ENCODE peak calls at places on chromosomes 4 and X, in nine cellular contexts. C is pancreas, K is psoas muscle, D is K562, Z is HepG2, H is ovary, B is tibial artery, E is IMR-90, J is colonic mucosa. F is an unnamed sample.

GRCh38 chr4:15779336-15779735 is 1.2 kb downstream of the CD38 start:
- DNase-seq in C (no peak), K (peak; percentile 69), D (no peak), Z (peak; percentile 46), H (no peak), B (peak; percentile 75), E (peak; percentile 53), J (peak; percentile 56), F (no peak)

GRCh38 chrX:9708086-9708485 is 57.6 kb downstream of the GPR143 start:
- DNase-seq in C (no peak), K (no peak), D (no peak), Z (no peak), H (no peak), B (no peak), E (no peak), J (no peak), F (no peak)

GRCh38 chr4:78518551-78518950 is 33.0 kb upstream of the ANXA3 start:
- DNase-seq in C (no peak), K (no peak), D (no peak), Z (no peak), H (no peak), B (no peak), E (no peak), J (no peak), F (no peak)

GRCh38 chr4:88975925-88976511 is 81.0 kb downstream of the FAM13A start:
- DNase-seq in C (no peak), K (no peak), D (no peak), Z (no peak), H (no peak), B (no peak), E (no peak), J (no peak), F (no peak)

GRCh38 chrX:6095469-6095868 is 133.2 kb downstream of the NLGN4X start:
- DNase-seq in C (no peak), K (no peak), D (no peak), Z (no peak), H (no peak), B (no peak), E (no peak), J (no peak), F (peak; percentile 1)

GRCh38 chrX:83845397-83845796 is 15.5 kb upstream of the CYLC1 start:
- DNase-seq in C (no peak), K (no peak), D (peak; percentile 11), Z (peak; percentile 18), H (no peak), B (no peak), E (peak; percentile 22), J (no peak), F (peak; percentile 10)

GRCh38 chr4:118337954-118338353 is 14.8 kb downstream of the PRSS12 start:
- DNase-seq in C (no peak), K (no peak), D (no peak), Z (no peak), H (no peak), B (no peak), E (peak; percentile 36), J (no peak), F (no peak)

GRCh38 chr4:114815760-114816159 is 217.2 kb downstream of the UGT8 start:
- DNase-seq in C (no peak), K (no peak), D (no peak), Z (no peak), H (no peak), B (no peak), E (no peak), J (no peak), F (no peak)

GRCh38 chrX:150084474-150085229 is 146.4 kb upstream of the EOLA2 start:
- DNase-seq in C (no peak), K (no peak), D (no peak), Z (no peak), H (no peak), B (no peak), E (peak; percentile 77), J (no peak), F (no peak)

GRCh38 chr4:23981328-23981727 is 91.5 kb upstream of the PPARGC1A start:
- DNase-seq in C (no peak), K (no peak), D (no peak), Z (no peak), H (no peak), B (no peak), E (peak; percentile 55), J (no peak), F (no peak)

GRCh38 chrX:12974217-12974796 is 603 bp upstream of the TMSB4X start:
- DNase-seq in C (peak; percentile 58), K (peak; percentile 76), D (peak; percentile 62), Z (no peak), H (peak; percentile 70), B (peak; percentile 83), E (peak; percentile 54), J (peak; percentile 73), F (no peak)

GRCh38 chr4:43763029-43763610 is 685.5 kb downstream of the KCTD8 start:
- DNase-seq in C (no peak), K (no peak), D (no peak), Z (no peak), H (no peak), B (no peak), E (no peak), J (no peak), F (no peak)

GRCh38 chr4:1711055-1711905 is 839 bp downstream of the SLBP start:
- DNase-seq in C (peak; percentile 86), K (peak; percentile 77), D (peak; percentile 35), Z (no peak), H (peak; percentile 61), B (peak; percentile 85), E (peak; percentile 55), J (peak; percentile 79), F (no peak)

GRCh38 chr4:168604496-168605373 is 107.9 kb downstream of the PALLD start:
- DNase-seq in C (no peak), K (no peak), D (no peak), Z (no peak), H (no peak), B (no peak), E (peak; percentile 87), J (no peak), F (no peak)

GRCh38 chrX:53241558-53241957 is 16.6 kb upstream of the KDM5C start:
- DNase-seq in C (no peak), K (no peak), D (no peak), Z (no peak), H (no peak), B (no peak), E (no peak), J (no peak), F (no peak)
- H3K4me1 ChIP-seq in C (no peaks in the 10 kb centered on the region), K (no peaks in the 10 kb centered on the region), D (no peaks in the 10 kb centered on the region), Z (peaks cover 1% of the 10 kb centered on the region), H (no peaks in the 10 kb centered on the region), B (no peaks in the 10 kb centered on the region), E (no peaks in the 10 kb centered on the region), J (no peaks in the 10 kb centered on the region), F (no peaks in the 10 kb centered on the region)

GRCh38 chrX:68945081-68945602 is 116.3 kb downstream of the EFNB1 start:
- DNase-seq in C (no peak), K (no peak), D (peak; percentile 1), Z (no peak), H (no peak), B (no peak), E (no peak), J (no peak), F (no peak)

GRCh38 chrX:68944211-68944610 is 115.4 kb downstream of the EFNB1 start:
- DNase-seq in C (no peak), K (no peak), D (peak; percentile 0), Z (no peak), H (no peak), B (no peak), E (no peak), J (peak; percentile 10), F (no peak)

GRCh38 chrX:68945603-68946228 is 116.9 kb downstream of the EFNB1 start:
- DNase-seq in C (no peak), K (no peak), D (peak; percentile 39), Z (no peak), H (no peak), B (no peak), E (peak; percentile 70), J (peak; percentile 23), F (peak; percentile 12)

GRCh38 chrX:68942797-68943196 is 114.0 kb downstream of the EFNB1 start:
- DNase-seq in C (no peak), K (no peak), D (peak; percentile 1), Z (no peak), H (no peak), B (no peak), E (no peak), J (peak; percentile 16), F (no peak)

GRCh38 chrX:68947882-68948605 is 119.2 kb downstream of the EFNB1 start:
- DNase-seq in C (no peak), K (no peak), D (peak; percentile 19), Z (no peak), H (no peak), B (no peak), E (no peak), J (peak; percentile 13), F (no peak)
- TF ChIP-seq CTCF in C (no peak), K (no peak), D (no peak), Z (no peak), H (no peak), B (no peak), E (peak; percentile 6), J (no peak), F (no peak)

GRCh38 chrX:129782015-129782495 is 2.3 kb downstream of the SASH3 start:
- DNase-seq in C (no peak), K (no peak), D (no peak), Z (no peak), H (no peak), B (no peak), E (no peak), J (no peak), F (no peak)

GRCh38 chrX:129779086-129779672 is 570 bp upstream of the SASH3 start:
- DNase-seq in C (no peak), K (peak; percentile 29), D (no peak), Z (no peak), H (no peak), B (no peak), E (no peak), J (no peak), F (no peak)

GRCh38 chrX:129780441-129781105 is 824 bp downstream of the SASH3 start:
- DNase-seq in C (no peak), K (peak; percentile 43), D (no peak), Z (no peak), H (no peak), B (no peak), E (no peak), J (no peak), F (no peak)

GRCh38 chrX:129781134-129782014 is 1.6 kb downstream of the SASH3 start:
- DNase-seq in C (no peak), K (peak; percentile 58), D (no peak), Z (no peak), H (no peak), B (no peak), E (no peak), J (no peak), F (no peak)

DNA sequence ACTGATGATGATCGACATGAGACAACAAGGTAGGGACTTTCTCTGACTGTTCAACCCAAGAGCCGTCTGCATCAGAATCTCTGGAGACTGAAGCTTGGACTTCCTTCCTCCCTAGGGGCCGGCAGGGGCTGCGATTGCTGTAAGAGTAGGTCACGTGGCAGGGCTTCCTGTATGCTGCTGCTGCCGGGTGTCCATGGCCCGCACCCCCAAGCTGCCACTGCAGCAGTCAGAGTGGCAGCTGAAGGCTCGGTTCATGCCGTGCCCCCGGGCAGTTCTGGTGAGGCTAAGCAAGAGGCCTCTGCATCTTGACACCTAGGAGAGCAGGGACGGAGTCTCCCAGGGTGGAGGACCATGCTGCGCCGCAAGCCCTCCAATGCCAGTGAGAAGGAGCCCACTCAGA is at the start of gene SASH3:
- DNase-seq in C (no peak), K (peak; percentile 76), D (no peak), Z (no peak), H (no peak), B (peak; percentile 66), E (no peak), J (no peak), F (no peak)
- H3K4me1 ChIP-seq in C (no peaks in the 10 kb centered on the region), K (no peaks in the 10 kb centered on the region), D (no peaks in the 10 kb centered on the region), Z (peaks cover 26% of the 10 kb centered on the region), H (no peaks in the 10 kb centered on the region), B (no peaks in the 10 kb centered on the region), E (no peaks in the 10 kb centered on the region), J (no peaks in the 10 kb centered on the region), F (no peaks in the 10 kb centered on the region)

GRCh38 chr4:25233194-25233593 is 639 bp upstream of the PI4K2B start:
- DNase-seq in C (no peak), K (no peak), D (no peak), Z (no peak), H (no peak), B (no peak), E (no peak), J (no peak), F (no peak)
- TF ChIP-seq CTCF in C (no peak), K (no peak), D (no peak), Z (no peak), H (no peak), B (no peak), E (no peak), J (no peak), F (no peak)

F was measured in Caco-2.